ENCODE peak calls at places on chromosome 6, in four cellular contexts. One of them, this sample, is unnamed.
A peak's percentile ranks its signal among the peaks of the same experiment; 100 is the strongest.

GRCh38 chr6:33604941-33605854 is 15.9 kb upstream of the ITPR3 start:
- DNase-seq in H9: no peak
- DNase-seq in A549: no peak
- DNase-seq in neuronal stem cell: no peak
- DNase-seq in this sample: no peak

GRCh38 chr6:3346476-3346875 is 87.7 kb downstream of the PSMG4 start:
- DNase-seq in H9: no peak
- DNase-seq in A549: no peak
- DNase-seq in neuronal stem cell: no peak
- DNase-seq in this sample: no peak

GRCh38 chr6:79307321-79308036 is 73.0 kb upstream of the HMGN3 start:
- DNase-seq in H9: no peak
- DNase-seq in A549: no peak
- DNase-seq in neuronal stem cell: no peak
- DNase-seq in this sample: no peak

GRCh38 chr6:14074723-14075503 is 42.7 kb upstream of the CD83 start:
- DNase-seq in H9: no peak
- DNase-seq in A549: no peak
- DNase-seq in neuronal stem cell: no peak
- DNase-seq in this sample: no peak

GRCh38 chr6:75178757-75179156 is 27.1 kb downstream of the COL12A1 start:
- DNase-seq in H9: no peak
- DNase-seq in A549: no peak
- DNase-seq in neuronal stem cell: no peak
- DNase-seq in this sample: no peak

GRCh38 chr6:112927641-112928040 is 580.5 kb downstream of the RFPL4B start:
- DNase-seq in H9: no peak
- DNase-seq in A549: no peak
- DNase-seq in neuronal stem cell: no peak
- DNase-seq in this sample: no peak

GRCh38 chr6:9131616-9132015 is 696.3 kb upstream of the SLC35B3 start:
- DNase-seq in H9: no peak
- DNase-seq in A549: no peak
- DNase-seq in neuronal stem cell: no peak
- DNase-seq in this sample: no peak

GRCh38 chr6:106591111-106591825 is 38.0 kb downstream of the RTN4IP1 start:
- DNase-seq in H9: no peak
- DNase-seq in A549: no peak
- DNase-seq in neuronal stem cell: no peak
- DNase-seq in this sample: no peak

GRCh38 chr6:326896-327537 is 34.7 kb downstream of the DUSP22 start:
- DNase-seq in H9: no peak
- DNase-seq in A549: no peak
- DNase-seq in neuronal stem cell: no peak
- DNase-seq in this sample: no peak

GRCh38 chr6:39901670-39902069 is 32.6 kb downstream of the MOCS1 start:
- DNase-seq in H9: no peak
- DNase-seq in A549: no peak
- DNase-seq in neuronal stem cell: no peak
- DNase-seq in this sample: no peak

GRCh38 chr6:72175936-72176335 is 289.6 kb downstream of the RIMS1 start:
- DNase-seq in H9: no peak
- DNase-seq in A549: no peak
- DNase-seq in neuronal stem cell: no peak
- DNase-seq in this sample: no peak

GRCh38 chr6:49713346-49713745 is at the start of gene CRISP2:
- DNase-seq in H9: peak; percentile 58
- DNase-seq in A549: no peak
- DNase-seq in neuronal stem cell: no peak
- DNase-seq in this sample: no peak

GRCh38 chr6:43256670-43257664 is 13.7 kb downstream of the TTBK1 start:
- DNase-seq in H9: no peak
- DNase-seq in A549: no peak
- DNase-seq in neuronal stem cell: no peak
- DNase-seq in this sample: no peak

GRCh38 chr6:125746731-125747588 is 2.5 kb upstream of the HEY2 start:
- DNase-seq in H9: peak; percentile 89
- DNase-seq in A549: no peak
- DNase-seq in neuronal stem cell: peak; percentile 71
- DNase-seq in this sample: peak; percentile 72

GRCh38 chr6:148501178-148501590 is 158.5 kb downstream of the SASH1 start:
- DNase-seq in H9: no peak
- DNase-seq in A549: no peak
- DNase-seq in neuronal stem cell: no peak
- DNase-seq in this sample: no peak

GRCh38 chr6:64932486-64932885 is 774.5 kb downstream of the EYS start:
- DNase-seq in H9: no peak
- DNase-seq in A549: no peak
- DNase-seq in neuronal stem cell: no peak
- DNase-seq in this sample: no peak

GRCh38 chr6:75272145-75272840 is 12.3 kb downstream of the TMEM30A start:
- DNase-seq in H9: no peak
- DNase-seq in A549: no peak
- DNase-seq in neuronal stem cell: no peak
- DNase-seq in this sample: no peak

GRCh38 chr6:1596088-1596852 is 13.4 kb upstream of the FOXC1 start:
- DNase-seq in H9: peak; percentile 79
- DNase-seq in A549: no peak
- DNase-seq in neuronal stem cell: no peak
- DNase-seq in this sample: no peak

GRCh38 chr6:45495404-45496084 is 117.8 kb upstream of the SUPT3H start:
- DNase-seq in H9: no peak
- DNase-seq in A549: no peak
- DNase-seq in neuronal stem cell: no peak
- DNase-seq in this sample: no peak

GRCh38 chr6:32188381-32189081 is 1.5 kb downstream of the PBX2 start:
- DNase-seq in H9: peak; percentile 28
- DNase-seq in A549: no peak
- DNase-seq in neuronal stem cell: no peak
- DNase-seq in this sample: no peak

GRCh38 chr6:163671355-163671754 is 256.8 kb downstream of the QKI start:
- DNase-seq in H9: no peak
- DNase-seq in A549: no peak
- DNase-seq in neuronal stem cell: no peak
- DNase-seq in this sample: no peak

GRCh38 chr6:163670283-163670682 is 255.8 kb downstream of the QKI start:
- DNase-seq in H9: no peak
- DNase-seq in A549: no peak
- DNase-seq in neuronal stem cell: no peak
- DNase-seq in this sample: no peak

GRCh38 chr6:163665464-163665863 is 250.9 kb downstream of the QKI start:
- DNase-seq in H9: no peak
- DNase-seq in A549: no peak
- DNase-seq in neuronal stem cell: no peak
- DNase-seq in this sample: no peak

GRCh38 chr6:163667372-163668060 is 253.0 kb downstream of the QKI start:
- DNase-seq in H9: no peak
- DNase-seq in A549: no peak
- DNase-seq in neuronal stem cell: no peak
- DNase-seq in this sample: peak; percentile 16

DNA sequence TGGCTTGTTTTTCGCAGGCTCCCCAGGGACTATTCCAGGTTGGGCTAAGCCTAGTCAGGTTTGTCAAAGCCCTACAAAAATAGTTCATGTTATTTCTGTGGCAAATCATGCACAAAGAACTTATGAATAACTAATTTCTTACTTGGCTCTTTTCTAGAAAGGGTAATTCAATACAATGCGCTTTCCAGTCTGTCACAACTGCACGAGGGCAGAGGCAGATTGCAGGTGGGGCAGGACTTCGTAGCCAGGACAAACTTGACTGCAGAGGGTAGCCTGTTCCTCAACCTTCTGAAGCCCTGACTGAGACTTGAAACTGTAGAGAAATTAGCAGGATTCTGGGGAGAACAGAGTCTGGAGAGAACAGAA is 253.5 kb downstream of the QKI start:
- DNase-seq in H9: no peak
- DNase-seq in A549: no peak
- DNase-seq in neuronal stem cell: no peak
- DNase-seq in this sample: no peak
- H3K4me2 ChIP-seq in H9: no peak overlapping the region
- H3K4me2 ChIP-seq in A549: no peak overlapping the region
- H3K4me2 ChIP-seq in neuronal stem cell: no peak overlapping the region
- H3K4me2 ChIP-seq in this sample: no peak overlapping the region

GRCh38 chr6:104312851-104313250 is 546.9 kb downstream of the HACE1 start:
- DNase-seq in H9: no peak
- DNase-seq in A549: no peak
- DNase-seq in neuronal stem cell: no peak
- DNase-seq in this sample: no peak
- H3K4me2 ChIP-seq in H9: no peak overlapping the region
- H3K4me2 ChIP-seq in A549: no peak overlapping the region
- H3K4me2 ChIP-seq in neuronal stem cell: no peak overlapping the region
- H3K4me2 ChIP-seq in this sample: no peak overlapping the region

GRCh38 chr6:166619912-166620311 is 7.1 kb downstream of the RPS6KA2 start:
- DNase-seq in H9: no peak
- DNase-seq in A549: no peak
- DNase-seq in neuronal stem cell: no peak
- DNase-seq in this sample: no peak
- H3K4me2 ChIP-seq in H9: no peak overlapping the region
- H3K4me2 ChIP-seq in A549: no peak overlapping the region
- H3K4me2 ChIP-seq in neuronal stem cell: no peak overlapping the region
- H3K4me2 ChIP-seq in this sample: no peak overlapping the region

DNA sequence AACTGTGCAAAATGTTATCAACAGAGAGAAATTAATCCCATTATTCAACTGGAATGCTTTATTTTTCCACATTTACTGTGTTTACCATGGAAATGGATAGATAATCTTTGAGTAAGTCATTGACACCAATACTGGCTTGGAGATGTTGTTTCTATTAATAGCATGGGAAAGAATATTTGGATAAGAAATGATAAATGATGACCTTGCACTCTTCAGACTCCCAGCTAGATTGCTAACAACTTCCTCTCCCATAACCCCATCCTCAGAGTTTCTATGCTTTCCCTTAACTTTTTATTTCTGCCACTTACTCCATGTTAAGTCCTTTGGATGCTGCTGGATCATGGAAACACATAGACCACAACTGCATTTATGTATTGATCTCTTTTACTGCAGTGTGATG is 182.5 kb downstream of the FNDC1 start:
- DNase-seq in H9: no peak
- DNase-seq in A549: no peak
- DNase-seq in neuronal stem cell: no peak
- DNase-seq in this sample: no peak
- H3K4me2 ChIP-seq in H9: no peak overlapping the region
- H3K4me2 ChIP-seq in A549: no peak overlapping the region
- H3K4me2 ChIP-seq in neuronal stem cell: no peak overlapping the region
- H3K4me2 ChIP-seq in this sample: no peak overlapping the region